ENCODE peak calls at places on chromosomes 5 and 9, in six cellular contexts. One of them, this sample, is unnamed.

GRCh38 chr5:1826235-1826980 is 25.2 kb downstream of the NDUFS6 start:
- DNase-seq in nucleus accumbens: no peak
- DNase-seq in uterus: no peak
- DNase-seq in body of pancreas: no peak
- DNase-seq in pancreas: no peak
- DNase-seq in stimulated activated CD8-positive, alpha-beta memory T cell treated with anti-CD3 and anti-CD28 coated beads, Interleukin-7, amount 100 ng/mL, for 1 hour: no peak
- DNase-seq in this sample: no peak

GRCh38 chr9:126678989-126679388 is 65.3 kb downstream of the LMX1B start:
- DNase-seq in nucleus accumbens: no peak
- DNase-seq in uterus: no peak
- DNase-seq in body of pancreas: no peak
- DNase-seq in pancreas: no peak
- DNase-seq in stimulated activated CD8-positive, alpha-beta memory T cell treated with anti-CD3 and anti-CD28 coated beads, Interleukin-7, amount 100 ng/mL, for 1 hour: no peak
- DNase-seq in this sample: no peak

GRCh38 chr9:4038182-4038723 is 261.6 kb downstream of the GLIS3 start:
- DNase-seq in nucleus accumbens: no peak
- DNase-seq in uterus: no peak
- DNase-seq in body of pancreas: no peak
- DNase-seq in pancreas: no peak
- DNase-seq in stimulated activated CD8-positive, alpha-beta memory T cell treated with anti-CD3 and anti-CD28 coated beads, Interleukin-7, amount 100 ng/mL, for 1 hour: no peak
- DNase-seq in this sample: no peak

GRCh38 chr9:98231770-98232478 is 23.5 kb downstream of the TBC1D2 start:
- DNase-seq in nucleus accumbens: no peak
- DNase-seq in uterus: no peak
- DNase-seq in body of pancreas: no peak
- DNase-seq in pancreas: no peak
- DNase-seq in stimulated activated CD8-positive, alpha-beta memory T cell treated with anti-CD3 and anti-CD28 coated beads, Interleukin-7, amount 100 ng/mL, for 1 hour: no peak
- DNase-seq in this sample: no peak

GRCh38 chr5:149638546-149639241 is 57.4 kb downstream of the ARHGEF37 start:
- DNase-seq in nucleus accumbens: no peak
- DNase-seq in uterus: no peak
- DNase-seq in body of pancreas: no peak
- DNase-seq in pancreas: no peak
- DNase-seq in stimulated activated CD8-positive, alpha-beta memory T cell treated with anti-CD3 and anti-CD28 coated beads, Interleukin-7, amount 100 ng/mL, for 1 hour: no peak
- DNase-seq in this sample: no peak

GRCh38 chr5:82873452-82873851 is 203.7 kb downstream of the TMEM167A start:
- DNase-seq in nucleus accumbens: no peak
- DNase-seq in uterus: no peak
- DNase-seq in body of pancreas: no peak
- DNase-seq in pancreas: no peak
- DNase-seq in stimulated activated CD8-positive, alpha-beta memory T cell treated with anti-CD3 and anti-CD28 coated beads, Interleukin-7, amount 100 ng/mL, for 1 hour: no peak
- DNase-seq in this sample: no peak

GRCh38 chr9:134224130-134224826 is 59.9 kb upstream of the RNU6ATAC start:
- DNase-seq in nucleus accumbens: no peak
- DNase-seq in uterus: no peak
- DNase-seq in body of pancreas: no peak
- DNase-seq in pancreas: no peak
- DNase-seq in stimulated activated CD8-positive, alpha-beta memory T cell treated with anti-CD3 and anti-CD28 coated beads, Interleukin-7, amount 100 ng/mL, for 1 hour: no peak
- DNase-seq in this sample: peak

GRCh38 chr5:43389679-43390329 is 22.4 kb downstream of the CCL28 start:
- DNase-seq in nucleus accumbens: peak
- DNase-seq in uterus: peak
- DNase-seq in body of pancreas: peak
- DNase-seq in pancreas: peak
- DNase-seq in stimulated activated CD8-positive, alpha-beta memory T cell treated with anti-CD3 and anti-CD28 coated beads, Interleukin-7, amount 100 ng/mL, for 1 hour: no peak
- DNase-seq in this sample: peak

GRCh38 chr5:3320317-3320865 is 275.2 kb upstream of the IRX1 start:
- DNase-seq in nucleus accumbens: no peak
- DNase-seq in uterus: no peak
- DNase-seq in body of pancreas: no peak
- DNase-seq in pancreas: no peak
- DNase-seq in stimulated activated CD8-positive, alpha-beta memory T cell treated with anti-CD3 and anti-CD28 coated beads, Interleukin-7, amount 100 ng/mL, for 1 hour: no peak
- DNase-seq in this sample: no peak